ENCODE peak calls at places on chromosome 18, in seven cellular contexts. H, L, M, T, C, W and N are unnamed samples.

GRCh38 chr18:79508565-79509535 is 113.1 kb downstream of the NFATC1 start:
- DNase-seq in H (no peak), L (no peak), M (peak; percentile 51), T (no peak), C (no peak), W (no peak), N (no peak)

GRCh38 chr18:79856119-79857080 is 58.7 kb downstream of the KCNG2 start:
- DNase-seq in H (no peak), L (peak; percentile 12), M (no peak), T (no peak), C (peak; percentile 33), W (no peak), N (no peak)

GRCh38 chr18:12304351-12305210 is 3.5 kb upstream of the TUBB6 start:
- DNase-seq in H (no peak), L (no peak), M (peak; percentile 35), T (no peak), C (peak; percentile 10), W (no peak), N (peak; percentile 13)

GRCh38 chr18:56511996-56512395 is 126.4 kb downstream of the TXNL1 start:
- DNase-seq in H (no peak), L (peak; percentile 65), M (no peak), T (no peak), C (no peak), W (no peak), N (no peak)

GRCh38 chr18:55862693-55863485 is 274.9 kb upstream of the TCF4 start:
- DNase-seq in H (no peak), L (peak; percentile 36), M (no peak), T (no peak), C (no peak), W (no peak), N (no peak)

GRCh38 chr18:48905541-48905940 is 45.2 kb downstream of the SMAD7 start:
- DNase-seq in H (no peak), L (no peak), M (no peak), T (no peak), C (no peak), W (no peak), N (no peak)

GRCh38 chr18:57901819-57902600 is 98.9 kb upstream of the ATP8B1 start:
- DNase-seq in H (no peak), L (no peak), M (peak; percentile 62), T (no peak), C (peak; percentile 75), W (no peak), N (no peak)

GRCh38 chr18:3773303-3773702 is 323.3 kb downstream of the TGIF1 start:
- DNase-seq in H (no peak), L (no peak), M (no peak), T (no peak), C (no peak), W (no peak), N (no peak)

GRCh38 chr18:26875040-26875654 is 9.6 kb upstream of the AQP4 start:
- DNase-seq in H (no peak), L (no peak), M (no peak), T (no peak), C (no peak), W (no peak), N (no peak)

GRCh38 chr18:74652392-74652988 is 54.8 kb downstream of the ZNF407 start:
- DNase-seq in H (no peak), L (peak; percentile 57), M (no peak), T (no peak), C (peak; percentile 49), W (no peak), N (peak; percentile 29)

GRCh38 chr18:24397131-24397693 is 412 bp downstream of the OSBPL1A start:
- DNase-seq in H (peak; percentile 13), L (peak; percentile 74), M (peak; percentile 67), T (peak; percentile 70), C (peak; percentile 55), W (peak; percentile 63), N (peak; percentile 63)

GRCh38 chr18:78912336-78912735 is 67.3 kb upstream of the SALL3 start:
- DNase-seq in H (no peak), L (no peak), M (no peak), T (no peak), C (no peak), W (no peak), N (no peak)

GRCh38 chr18:12092398-12093229 is 1.0 kb upstream of the ANKRD62 start:
- DNase-seq in H (no peak), L (no peak), M (peak; percentile 63), T (no peak), C (peak; percentile 45), W (no peak), N (no peak)

GRCh38 chr18:34224423-34225217 is at the start of gene NOL4:
- DNase-seq in H (no peak), L (no peak), M (peak; percentile 60), T (peak; percentile 77), C (peak; percentile 94), W (no peak), N (no peak)

GRCh38 chr18:812673-813404 is 797 bp upstream of the YES1 start:
- DNase-seq in H (peak; percentile 52), L (peak; percentile 83), M (peak; percentile 78), T (peak; percentile 24), C (peak; percentile 48), W (no peak), N (peak; percentile 79)

GRCh38 chr18:2854871-2855270 is 8.1 kb downstream of the EMILIN2 start:
- DNase-seq in H (no peak), L (peak; percentile 37), M (no peak), T (no peak), C (no peak), W (no peak), N (no peak)